ENCODE peak calls at places on chromosomes 13 and 19, in seven cellular contexts. C, A, T, Z, N, X and V are unnamed samples.

GRCh38 chr19:47035127-47035494 is 13.3 kb downstream of the TMEM160 start:
- DNase-seq in C (no peak), A (no peak), T (no peak), Z (no peak), N (no peak), X (no peak), V (no peak)

GRCh38 chr13:20465218-20465879 is 60.3 kb downstream of the CRYL1 start:
- DNase-seq in C (no peak), A (no peak), T (no peak), Z (no peak), N (no peak), X (no peak), V (no peak)

GRCh38 chr13:78593652-78594494 is 9.5 kb downstream of the POU4F1 start:
- DNase-seq in C (no peak), A (no peak), T (no peak), Z (no peak), N (no peak), X (no peak), V (no peak)

GRCh38 chr13:94433055-94433947 is 46.2 kb downstream of the DCT start:
- DNase-seq in C (no peak), A (no peak), T (no peak), Z (no peak), N (no peak), X (no peak), V (no peak)

GRCh38 chr13:78586706-78587105 is 16.6 kb downstream of the POU4F1 start:
- DNase-seq in C (no peak), A (no peak), T (no peak), Z (no peak), N (no peak), X (no peak), V (no peak)

GRCh38 chr19:41434450-41434849 is 5.3 kb downstream of the DMAC2 start:
- DNase-seq in C (no peak), A (no peak), T (no peak), Z (no peak), N (no peak), X (no peak), V (no peak)

GRCh38 chr19:48196933-48197665 is 26.6 kb downstream of the ZSWIM9 start:
- DNase-seq in C (no peak), A (no peak), T (no peak), Z (no peak), N (no peak), X (no peak), V (no peak)

GRCh38 chr13:63198076-63198475 is 1782.4 kb upstream of the PCDH20 start:
- DNase-seq in C (peak), A (no peak), T (peak), Z (no peak), N (no peak), X (no peak), V (no peak)

GRCh38 chr19:10010939-10011338 is 635 bp upstream of the COL5A3 start:
- DNase-seq in C (no peak), A (no peak), T (no peak), Z (no peak), N (no peak), X (no peak), V (no peak)

GRCh38 chr13:73262862-73263627 is 204.2 kb downstream of the KLF5 start:
- DNase-seq in C (no peak), A (no peak), T (no peak), Z (no peak), N (no peak), X (no peak), V (no peak)

GRCh38 chr13:74575729-74576125 is 441.5 kb upstream of the KLF12 start:
- DNase-seq in C (peak), A (peak), T (peak), Z (peak), N (peak), X (no peak), V (peak)

GRCh38 chr19:38850231-38850975 is 617 bp upstream of the HNRNPL start:
- DNase-seq in C (peak), A (peak), T (peak), Z (peak), N (peak), X (peak), V (peak)

GRCh38 chr19:30419581-30420180 is 47.5 kb downstream of the ZNF536 start:
- DNase-seq in C (no peak), A (no peak), T (no peak), Z (no peak), N (no peak), X (no peak), V (no peak)

GRCh38 chr13:64158910-64159309 is 2743.3 kb upstream of the PCDH20 start:
- DNase-seq in C (peak), A (no peak), T (peak), Z (no peak), N (no peak), X (no peak), V (peak)

GRCh38 chr19:52110780-52111179 is 15.2 kb upstream of the ZNF841 start:
- DNase-seq in C (no peak), A (no peak), T (no peak), Z (no peak), N (no peak), X (no peak), V (no peak)

GRCh38 chr19:7550987-7551761 is 15.7 kb downstream of the PNPLA6 start:
- DNase-seq in C (peak), A (peak), T (no peak), Z (no peak), N (peak), X (no peak), V (peak)

GRCh38 chr19:39077323-39077722 is 6.8 kb upstream of the ACP7 start:
- DNase-seq in C (no peak), A (no peak), T (no peak), Z (no peak), N (no peak), X (no peak), V (no peak)

GRCh38 chr13:53198017-53198416 is 169.4 kb downstream of the OLFM4 start:
- DNase-seq in C (no peak), A (no peak), T (no peak), Z (no peak), N (no peak), X (no peak), V (no peak)